ENCODE peak calls at places on chromosomes 12 and 14, in nine cellular contexts. A is neuronal stem cell; E is GM12865; G is neural progenitor cell; S is stimulated activated CD8-positive, alpha-beta memory T cell treated with anti-CD3 and anti-CD28 coated beads, Interleukin-4, amount 100 ng/mL, for 1 hour; N is nephron progenitor cell; H is stimulated activated CD4-positive, alpha-beta T cell treated with anti-CD3 and anti-CD28 coated beads, Interleukin-12 subunit alpha, Interleukin-12 subunit beta, amount 100 ng/mL, for 48 hours; L is upper lobe of right lung; U is stimulated activated naive CD4-positive, alpha-beta T cell. D is an unnamed sample.

GRCh38 chr14:33280646-33281045 is 342.0 kb downstream of the NPAS3 start:
- DNase-seq in A (no peak), E (no peak), G (no peak), S (no peak), N (no peak), H (no peak), L (no peak), U (no peak), D (no peak)

GRCh38 chr12:56778756-56779155 is 15.6 kb downstream of the HSD17B6 start:
- DNase-seq in A (no peak), E (no peak), G (no peak), S (no peak), N (no peak), H (no peak), L (no peak), U (no peak), D (no peak)

GRCh38 chr14:34372766-34373165 is 89.3 kb downstream of the SPTSSA start:
- DNase-seq in A (no peak), E (no peak), G (no peak), S (no peak), N (no peak), H (no peak), L (no peak), U (no peak), D (no peak)

GRCh38 chr14:93114713-93115068 is 1.0 kb downstream of the ITPK1 start:
- DNase-seq in A (peak; percentile 11), E (no peak), G (peak; percentile 42), S (no peak), N (peak; percentile 35), H (no peak), L (no peak), U (no peak), D (no peak)

GRCh38 chr12:8948711-8949524 is 527 bp downstream of the M6PR start:
- DNase-seq in A (peak; percentile 17), E (peak; percentile 36), G (peak; percentile 75), S (no peak), N (peak; percentile 5), H (no peak), L (no peak), U (peak; percentile 59), D (peak; percentile 48)

GRCh38 chr12:124295431-124296058 is 652 bp downstream of the RFLNA start:
- DNase-seq in A (no peak), E (no peak), G (peak; percentile 44), S (no peak), N (no peak), H (no peak), L (no peak), U (no peak), D (peak; percentile 68)

GRCh38 chr14:37595809-37596595 is 573 bp downstream of the TTC6 start:
- DNase-seq in A (peak; percentile 46), E (peak; percentile 4), G (peak; percentile 71), S (no peak), N (peak; percentile 41), H (peak; percentile 68), L (peak; percentile 91), U (no peak), D (no peak)

GRCh38 chr12:65911321-65911720 is 87.0 kb downstream of the HMGA2 start:
- DNase-seq in A (no peak), E (no peak), G (no peak), S (no peak), N (no peak), H (no peak), L (no peak), U (no peak), D (no peak)

GRCh38 chr12:113072136-113072535 is 15.6 kb downstream of the DTX1 start:
- DNase-seq in A (no peak), E (no peak), G (no peak), S (no peak), N (no peak), H (no peak), L (no peak), U (no peak), D (no peak)

GRCh38 chr12:46657416-46658411 is 168.1 kb downstream of the SLC38A4 start:
- DNase-seq in A (no peak), E (no peak), G (no peak), S (no peak), N (no peak), H (no peak), L (no peak), U (no peak), D (no peak)

GRCh38 chr12:98296462-98297079 is 218.8 kb upstream of the TMPO start:
- DNase-seq in A (peak; percentile 20), E (no peak), G (peak; percentile 48), S (no peak), N (peak; percentile 45), H (no peak), L (no peak), U (no peak), D (peak; percentile 60)

GRCh38 chr14:94936411-94936892 is 166.5 kb upstream of the GSC start:
- DNase-seq in A (no peak), E (no peak), G (peak; percentile 15), S (no peak), N (peak; percentile 39), H (no peak), L (no peak), U (no peak), D (no peak)

GRCh38 chr12:20057398-20057797 is 310.9 kb upstream of the PDE3A start:
- DNase-seq in A (no peak), E (no peak), G (no peak), S (no peak), N (no peak), H (no peak), L (no peak), U (no peak), D (no peak)

D was measured in H1.